ENCODE peak calls at places on chromosomes 16 and 17, in four cellular contexts. D, Y, E and N are unnamed samples.
A peak's percentile ranks its signal among the peaks of the same experiment; 100 is the strongest.

GRCh38 chr17:38735161-38735997 is 5.2 kb downstream of the CISD3 start:
- DNase-seq in D (peak; percentile 76), Y (no peak), E (peak; percentile 83), N (peak; percentile 76)

GRCh38 chr17:65533855-65534457 is 27.5 kb downstream of the AXIN2 start:
- DNase-seq in D (no peak), Y (no peak), E (no peak), N (no peak)

GRCh38 chr17:43591750-43592562 is 45.8 kb upstream of the ETV4 start:
- DNase-seq in D (no peak), Y (peak; percentile 85), E (no peak), N (no peak)

GRCh38 chr16:85908889-85909584 is 10.1 kb downstream of the IRF8 start:
- DNase-seq in D (no peak), Y (no peak), E (no peak), N (no peak)

GRCh38 chr16:22318690-22319358 is 21.6 kb downstream of the POLR3E start:
- DNase-seq in D (peak; percentile 52), Y (peak; percentile 33), E (peak; percentile 67), N (peak; percentile 50)

GRCh38 chr16:970379-970765 is 412 bp downstream of the LMF1 start:
- DNase-seq in D (no peak), Y (no peak), E (no peak), N (no peak)

GRCh38 chr16:10571354-10571753 is 9.0 kb downstream of the EMP2 start:
- DNase-seq in D (no peak), Y (no peak), E (no peak), N (no peak)

GRCh38 chr16:67301080-67301757 is 21.9 kb downstream of the PLEKHG4 start:
- DNase-seq in D (no peak), Y (no peak), E (no peak), N (no peak)

GRCh38 chr16:79372504-79373184 is 227.9 kb downstream of the MAF start:
- DNase-seq in D (no peak), Y (peak; percentile 83), E (no peak), N (no peak)

GRCh38 chr16:31899505-31899904 is 25.9 kb downstream of the ZNF267 start:
- DNase-seq in D (no peak), Y (no peak), E (no peak), N (no peak)

GRCh38 chr17:9389116-9389515 is 186.5 kb downstream of the STX8 start:
- DNase-seq in D (no peak), Y (peak; percentile 71), E (no peak), N (no peak)